ENCODE peak calls at places on chromosomes 3 and 15, in six cellular contexts. Y is NCI-H187 treated with DMSO at 0.1 percent for 48 hours, L is OCI-LY7, D is NCI-H2171, R is stomach, N is AG10803. G is an unnamed sample.

GRCh38 chr3:190345027-190345821 is 23.0 kb upstream of the CLDN1 start:
- DNase-seq in Y (no peak), R (no peak), L (no peak), D (no peak), N (peak), G (no peak)

GRCh38 chr3:50192689-50193141 is 1.3 kb downstream of the GNAT1 start:
- DNase-seq in L (peak), N (peak), R (peak), D (no peak), Y (no peak), G (peak)

GRCh38 chr15:101169457-101170071 is 82.3 kb downstream of the CHSY1 start:
- DNase-seq in D (no peak), L (no peak), Y (no peak), R (no peak), N (peak), G (no peak)

GRCh38 chr3:4417449-4417848 is 49.6 kb downstream of the SUMF1 start:
- DNase-seq in N (peak), L (no peak), R (no peak), Y (no peak), D (no peak), G (peak)

GRCh38 chr15:42549052-42549491 is 434 bp downstream of the HAUS2 start:
- DNase-seq in N (peak), R (no peak), D (peak), Y (no peak), L (peak), G (peak)

GRCh38 chr15:38202356-38202755 is 50.3 kb upstream of the SPRED1 start:
- DNase-seq in N (no peak), L (no peak), D (no peak), R (no peak), Y (no peak), G (no peak)

GRCh38 chr3:27479816-27480543 is 4.2 kb downstream of the SLC4A7 start:
- DNase-seq in D (no peak), N (no peak), R (no peak), L (no peak), Y (no peak), G (no peak)

GRCh38 chr3:16132926-16133325 is 41.6 kb upstream of the GALNT15 start:
- DNase-seq in R (no peak), D (peak), L (no peak), N (peak), Y (no peak), G (no peak)

GRCh38 chr15:60733196-60733595 is 254.3 kb upstream of the ICE2 start:
- DNase-seq in N (no peak), L (no peak), Y (no peak), R (no peak), D (no peak), G (peak)

GRCh38 chr15:99137111-99137546 is 32.2 kb downstream of the SYNM start:
- DNase-seq in Y (peak), R (no peak), D (peak), N (no peak), L (no peak), G (no peak)

GRCh38 chr15:91385301-91385700 is 285.2 kb downstream of the SV2B start:
- DNase-seq in Y (no peak), L (no peak), N (no peak), D (no peak), R (no peak), G (no peak)

GRCh38 chr3:136249091-136249490 is 1.0 kb upstream of the PCCB start:
- DNase-seq in L (peak), Y (no peak), D (no peak), R (no peak), N (no peak), G (no peak)

GRCh38 chr15:39997031-39997430 is 42.0 kb downstream of the SRP14 start:
- DNase-seq in Y (no peak), D (no peak), N (peak), L (no peak), R (no peak), G (no peak)

GRCh38 chr3:184523825-184524615 is 37.6 kb upstream of the EPHB3 start:
- DNase-seq in R (no peak), Y (no peak), D (no peak), L (no peak), N (peak), G (peak)

GRCh38 chr3:61182648-61183047 is 68.6 kb downstream of the FHIT start:
- DNase-seq in L (no peak), D (no peak), R (no peak), N (no peak), Y (no peak), G (no peak)

GRCh38 chr15:52788099-52788986 is 1.8 kb downstream of the ONECUT1 start:
- DNase-seq in N (no peak), D (no peak), Y (no peak), L (no peak), R (no peak), G (no peak)

GRCh38 chr3:197368330-197368729 is 69.9 kb upstream of the DLG1 start:
- DNase-seq in L (no peak), N (no peak), D (no peak), Y (no peak), R (no peak), G (no peak)

GRCh38 chr15:93716615-93717221 is 514.6 kb upstream of the MCTP2 start:
- DNase-seq in D (no peak), N (no peak), Y (peak), R (no peak), L (no peak), G (no peak)

GRCh38 chr15:41284425-41285177 is 47.8 kb downstream of the OIP5 start:
- DNase-seq in R (no peak), L (peak), D (peak), N (peak), Y (no peak), G (peak)

GRCh38 chr3:124787490-124788195 is 57.4 kb downstream of the UMPS start:
- DNase-seq in D (no peak), N (peak), Y (no peak), L (no peak), R (no peak), G (no peak)

GRCh38 chr3:120550546-120550945 is 45.6 kb upstream of the NDUFB4 start:
- DNase-seq in D (no peak), N (peak), R (no peak), L (no peak), Y (no peak), G (no peak)

GRCh38 chr15:66631616-66632263 is 65.9 kb upstream of the LCTL start:
- DNase-seq in L (no peak), Y (no peak), D (no peak), N (no peak), R (no peak), G (no peak)

GRCh38 chr3:69880069-69880640 is 119.4 kb upstream of the SAMMSON start:
- DNase-seq in N (no peak), Y (no peak), R (no peak), D (no peak), L (no peak), G (no peak)

GRCh38 chr3:179589143-179589542 is 15.3 kb downstream of the MRPL47 start:
- DNase-seq in N (no peak), Y (no peak), L (no peak), D (no peak), R (no peak), G (no peak)

GRCh38 chr15:92672102-92672501 is 16.5 kb upstream of the FAM174B start:
- DNase-seq in D (no peak), Y (no peak), L (no peak), N (no peak), R (no peak), G (no peak)

GRCh38 chr3:114336122-114336697 is 42.4 kb downstream of the TIGIT start:
- DNase-seq in R (no peak), L (peak), N (peak), D (no peak), Y (no peak), G (peak)

G was measured in COLO829.